ENCODE peak calls at places on chromosomes 2 and 18, in five cellular contexts. P is HS-5, L is dorsolateral prefrontal cortex, Y is H54, B is HTR-8/SVneo. A is an unnamed sample.

GRCh38 chr2:75503048-75503607 is 57.6 kb downstream of the EVA1A start:
- DNase-seq in Y (peak; percentile 50), P (peak; percentile 75), L (no peak), B (peak; percentile 63), A (peak; percentile 34)

GRCh38 chr2:105790467-105791118 is 45.9 kb downstream of the NCK2 start:
- DNase-seq in L (no peak), B (no peak), P (no peak), Y (no peak), A (no peak)

GRCh38 chr2:140863713-140864112 is 1267.1 kb downstream of the LRP1B start:
- DNase-seq in P (peak; percentile 48), B (peak; percentile 5), Y (no peak), L (no peak), A (peak; percentile 63)

GRCh38 chr2:27123302-27124150 is at the start of gene ABHD1:
- DNase-seq in Y (peak; percentile 67), B (peak; percentile 38), P (no peak), L (peak; percentile 79), A (no peak)

GRCh38 chr2:120352701-120353590 is 7.0 kb downstream of the INHBB start:
- DNase-seq in B (no peak), Y (peak; percentile 63), P (no peak), L (no peak), A (no peak)

GRCh38 chr2:65436825-65437221 is 4.4 kb upstream of the SPRED2 start:
- DNase-seq in Y (no peak), P (no peak), L (no peak), B (no peak), A (no peak)

GRCh38 chr2:7269993-7270392 is 352.8 kb downstream of the RNF144A start:
- DNase-seq in Y (no peak), B (no peak), P (no peak), L (peak; percentile 45), A (no peak)

GRCh38 chr2:191259001-191259400 is 13.8 kb downstream of the MYO1B start:
- DNase-seq in L (no peak), B (no peak), P (no peak), Y (no peak), A (no peak)

GRCh38 chr2:242011991-242012764 is 142.6 kb downstream of the RTP5 start:
- DNase-seq in L (no peak), Y (no peak), P (no peak), B (no peak), A (no peak)

GRCh38 chr2:105734762-105735538 is 9.8 kb upstream of the NCK2 start:
- DNase-seq in Y (no peak), B (no peak), L (no peak), P (peak; percentile 61), A (peak; percentile 64)

GRCh38 chr2:86010083-86010482 is 95.6 kb downstream of the POLR1A start:
- DNase-seq in L (no peak), Y (no peak), B (no peak), P (no peak), A (no peak)

GRCh38 chr2:163737169-163737439 is 1.3 kb upstream of the FIGN start:
- DNase-seq in B (no peak), L (no peak), P (no peak), Y (no peak), A (no peak)

GRCh38 chr2:28581312-28581711 is 85.5 kb downstream of the PLB1 start:
- DNase-seq in B (no peak), Y (no peak), P (no peak), L (no peak), A (no peak)

GRCh38 chr2:76678358-76679024 is 843.7 kb downstream of the LRRTM4 start:
- DNase-seq in L (no peak), P (no peak), Y (no peak), B (no peak), A (no peak)

GRCh38 chr2:162327134-162327769 is 8.8 kb upstream of the IFIH1 start:
- DNase-seq in B (no peak), Y (no peak), P (no peak), L (no peak), A (no peak)

GRCh38 chr2:160429248-160430000 is 64.2 kb downstream of the RBMS1 start:
- DNase-seq in Y (no peak), B (no peak), P (no peak), L (no peak), A (peak; percentile 21)

GRCh38 chr2:71831208-71831577 is 316.5 kb downstream of the CYP26B1 start:
- DNase-seq in L (peak; percentile 10), Y (peak; percentile 79), B (peak; percentile 83), P (peak; percentile 71), A (peak; percentile 4)

GRCh38 chr2:148720501-148720998 is 76.0 kb downstream of the EPC2 start:
- DNase-seq in P (no peak), B (no peak), L (peak; percentile 64), Y (no peak), A (no peak)

GRCh38 chr18:5620284-5620683 is 76.5 kb upstream of the EPB41L3 start:
- DNase-seq in P (peak; percentile 37), L (no peak), Y (no peak), B (no peak), A (no peak)

GRCh38 chr2:26649322-26649721 is 8.2 kb upstream of the CIB4 start:
- DNase-seq in B (no peak), Y (no peak), L (no peak), P (no peak), A (no peak)

GRCh38 chr2:170503971-170504819 is 210.9 kb upstream of the SP5 start:
- DNase-seq in P (no peak), L (no peak), Y (no peak), B (no peak), A (no peak)

GRCh38 chr2:213065583-213066444 is 85.6 kb downstream of the IKZF2 start:
- DNase-seq in P (no peak), B (no peak), Y (no peak), L (no peak), A (no peak)

GRCh38 chr2:200308421-200309295 is 2.2 kb downstream of the SPATS2L start:
- DNase-seq in P (no peak), B (no peak), L (no peak), Y (no peak), A (peak; percentile 46)

GRCh38 chr2:141923657-141924056 is 207.2 kb downstream of the LRP1B start:
- DNase-seq in Y (no peak), B (no peak), L (no peak), P (peak; percentile 76), A (no peak)

GRCh38 chr18:41150316-41150715 is 804.7 kb upstream of the PIK3C3 start:
- DNase-seq in B (no peak), L (no peak), P (no peak), Y (no peak), A (no peak)

GRCh38 chr2:72214429-72215143 is 66.9 kb upstream of the CYP26B1 start:
- DNase-seq in B (no peak), P (no peak), L (no peak), Y (no peak), A (no peak)

GRCh38 chr2:170848587-170848986 is 31.9 kb downstream of the GAD1 start:
- DNase-seq in L (no peak), B (peak; percentile 35), P (peak; percentile 76), Y (no peak), A (peak; percentile 46)

GRCh38 chr2:53379547-53379946 is 388.1 kb upstream of the CHAC2 start:
- DNase-seq in B (no peak), L (no peak), P (no peak), Y (no peak), A (no peak)

GRCh38 chr2:71824436-71824835 is 323.2 kb downstream of the CYP26B1 start:
- DNase-seq in B (no peak), L (no peak), P (no peak), Y (no peak), A (no peak)

GRCh38 chr2:152083202-152083601 is 15.6 kb downstream of the CACNB4 start:
- DNase-seq in Y (no peak), P (no peak), L (no peak), B (no peak), A (no peak)

GRCh38 chr2:144201868-144202468 is 318.0 kb downstream of the ZEB2 start:
- DNase-seq in P (no peak), L (no peak), Y (no peak), B (no peak), A (no peak)

A was measured in SW 1271.